ENCODE peak calls at places on chromosome 13, in ten cellular contexts. V is NCI-H460; Q is activated CD4-positive, alpha-beta T cell treated with anti-CD3 and anti-CD28 coated beads, Interleukin-2, amount 10 ng/mL, durations not matched to agents 7 days and 5 days; P is NCI-H1436; C is anterior cingulate cortex; G is G401; R is AG04450; N is T-cell; H is effector CD4-positive, alpha-beta T cell; E is fibroblast of gingiva. L is an unnamed sample.

GRCh38 chr13:45301263-45301662 is 39.7 kb downstream of the TPT1 start:
- DNase-seq in V (no peak), Q (no peak), P (no peak), C (no peak), G (no peak), R (no peak), N (no peak), H (no peak), E (no peak), L (no peak)

GRCh38 chr13:28753208-28753892 is 34.6 kb upstream of the SLC46A3 start:
- DNase-seq in V (peak), Q (no peak), P (no peak), C (no peak), G (no peak), R (peak), N (no peak), H (no peak), E (peak), L (no peak)

GRCh38 chr13:88908896-88909535 is 1237.8 kb downstream of the SLITRK5 start:
- DNase-seq in V (no peak), Q (no peak), P (peak), C (no peak), G (peak), R (no peak), N (no peak), H (no peak), E (peak), L (no peak)

GRCh38 chr13:81606074-81606473 is 1265.1 kb upstream of the SPRY2 start:
- DNase-seq in V (no peak), Q (no peak), P (no peak), C (no peak), G (no peak), R (no peak), N (no peak), H (no peak), E (no peak), L (no peak)

GRCh38 chr13:111031531-111031961 is 83.6 kb upstream of the ARHGEF7 start:
- DNase-seq in V (no peak), Q (peak), P (no peak), C (no peak), G (no peak), R (no peak), N (no peak), H (no peak), E (peak), L (no peak)

GRCh38 chr13:42534785-42535184 is 39.2 kb upstream of the TNFSF11 start:
- DNase-seq in V (no peak), Q (no peak), P (no peak), C (no peak), G (no peak), R (no peak), N (no peak), H (no peak), E (no peak), L (no peak)

GRCh38 chr13:36850790-36851438 is 31.9 kb downstream of the RFXAP start:
- DNase-seq in V (no peak), Q (peak), P (peak), C (no peak), G (no peak), R (no peak), N (no peak), H (no peak), E (no peak), L (no peak)

GRCh38 chr13:33110386-33110712 is 94.1 kb downstream of the KL start:
- DNase-seq in V (no peak), Q (no peak), P (no peak), C (no peak), G (no peak), R (no peak), N (no peak), H (no peak), E (peak), L (no peak)

GRCh38 chr13:25262261-25262660 is 25.0 kb downstream of the MTMR6 start:
- DNase-seq in V (no peak), Q (no peak), P (no peak), C (no peak), G (no peak), R (no peak), N (no peak), H (no peak), E (no peak), L (no peak)

GRCh38 chr13:44011036-44011435 is 131.3 kb downstream of the LACC1 start:
- DNase-seq in V (no peak), Q (no peak), P (no peak), C (no peak), G (no peak), R (no peak), N (no peak), H (no peak), E (no peak), L (no peak)

GRCh38 chr13:75423946-75424345 is 58.0 kb downstream of the TBC1D4 start:
- DNase-seq in V (no peak), Q (no peak), P (no peak), C (no peak), G (no peak), R (no peak), N (no peak), H (no peak), E (no peak), L (no peak)

GRCh38 chr13:34025746-34026145 is 207.8 kb downstream of the RFC3 start:
- DNase-seq in V (no peak), Q (no peak), P (no peak), C (no peak), G (no peak), R (no peak), N (no peak), H (no peak), E (peak), L (no peak)

GRCh38 chr13:31199527-31199848 is 287 bp upstream of the B3GLCT start:
- DNase-seq in V (no peak), Q (no peak), P (no peak), C (no peak), G (no peak), R (no peak), N (no peak), H (no peak), E (no peak), L (no peak)

GRCh38 chr13:51793570-51794273 is 10.2 kb downstream of the DHRS12 start:
- DNase-seq in V (peak), Q (no peak), P (no peak), C (no peak), G (no peak), R (peak), N (no peak), H (no peak), E (peak), L (no peak)

GRCh38 chr13:112771877-112772538 is 82.2 kb downstream of the ATP11A start:
- DNase-seq in V (no peak), Q (no peak), P (no peak), C (no peak), G (no peak), R (no peak), N (no peak), H (no peak), E (no peak), L (no peak)

GRCh38 chr13:79393564-79394249 is 12.3 kb downstream of the RBM26 start:
- DNase-seq in V (no peak), Q (peak), P (peak), C (no peak), G (no peak), R (no peak), N (peak), H (no peak), E (peak), L (peak)

GRCh38 chr13:33109801-33110200 is 93.6 kb downstream of the KL start:
- DNase-seq in V (no peak), Q (no peak), P (no peak), C (no peak), G (no peak), R (no peak), N (no peak), H (no peak), E (no peak), L (no peak)

GRCh38 chr13:70568571-70568970 is 460.3 kb upstream of the KLHL1 start:
- DNase-seq in V (peak), Q (no peak), P (peak), C (no peak), G (peak), R (no peak), N (no peak), H (no peak), E (peak), L (no peak)

GRCh38 chr13:98761126-98761978 is 8.9 kb upstream of the SLC15A1 start:
- DNase-seq in V (no peak), Q (no peak), P (no peak), C (no peak), G (no peak), R (peak), N (no peak), H (no peak), E (peak), L (no peak)

GRCh38 chr13:113918981-113919646 is 54.8 kb downstream of the C13orf46 start:
- DNase-seq in V (no peak), Q (no peak), P (no peak), C (no peak), G (no peak), R (no peak), N (no peak), H (no peak), E (no peak), L (no peak)

GRCh38 chr13:97549201-97549600 is 115.2 kb downstream of the RAP2A start:
- DNase-seq in V (no peak), Q (no peak), P (no peak), C (no peak), G (no peak), R (no peak), N (no peak), H (no peak), E (no peak), L (no peak)